ENCODE peak calls at places on chromosome 3, in four cellular contexts. C is GM10248, V is breast epithelium, M is cardiac muscle cell. W is an unnamed sample.

GRCh38 chr3:72962317-72962716 is 34.3 kb upstream of the PPP4R2 start:
- DNase-seq in C (no peak), M (no peak), V (no peak), W (no peak)

GRCh38 chr3:43870110-43870509 is 179.4 kb downstream of the ABHD5 start:
- DNase-seq in M (peak), C (no peak), V (no peak), W (no peak)

GRCh38 chr3:108603689-108604088 is 14.2 kb downstream of the DZIP3 start:
- DNase-seq in V (no peak), C (no peak), M (peak), W (no peak)

GRCh38 chr3:192514754-192515660 is 212.3 kb downstream of the FGF12 start:
- DNase-seq in M (peak), V (no peak), C (no peak), W (no peak)

GRCh38 chr3:149534671-149535394 is 60.3 kb downstream of the TM4SF4 start:
- DNase-seq in V (peak), M (peak), C (no peak), W (no peak)

GRCh38 chr3:63193647-63194046 is 84.5 kb upstream of the SYNPR start:
- DNase-seq in M (peak), C (no peak), V (no peak), W (no peak)

GRCh38 chr3:189490337-189490736 is 140.9 kb upstream of the TP63 start:
- DNase-seq in V (no peak), C (no peak), M (no peak), W (no peak)

GRCh38 chr3:172595648-172596393 is 72.6 kb upstream of the TNFSF10 start:
- DNase-seq in C (peak), V (no peak), M (peak), W (peak)

GRCh38 chr3:13713396-13713795 is 164.5 kb downstream of the FBLN2 start:
- DNase-seq in M (no peak), C (no peak), V (peak), W (no peak)

GRCh38 chr3:124431585-124431984 is 298.7 kb upstream of the UMPS start:
- DNase-seq in M (no peak), C (no peak), V (no peak), W (no peak)

GRCh38 chr3:166013073-166013679 is 176.0 kb upstream of the BCHE start:
- DNase-seq in V (no peak), C (no peak), M (peak), W (peak)

GRCh38 chr3:189222927-189223706 is 51.3 kb downstream of the TPRG1 start:
- DNase-seq in V (no peak), C (no peak), M (no peak), W (no peak)

GRCh38 chr3:47194994-47195393 is 31.1 kb upstream of the SETD2 start:
- DNase-seq in C (no peak), V (no peak), M (no peak), W (no peak)

GRCh38 chr3:132034486-132035464 is at the start of gene CPNE4:
- DNase-seq in V (peak), C (peak), M (peak), W (peak)

GRCh38 chr3:146181181-146181580 is 20.2 kb upstream of the PLOD2 start:
- DNase-seq in C (no peak), V (no peak), M (no peak), W (no peak)

GRCh38 chr3:13621381-13622221 is 72.7 kb downstream of the FBLN2 start:
- DNase-seq in V (no peak), C (no peak), M (no peak), W (no peak)

GRCh38 chr3:7669641-7670040 is 808.7 kb downstream of the GRM7 start:
- DNase-seq in C (no peak), V (no peak), M (no peak), W (no peak)

GRCh38 chr3:190532626-190533155 is 18.8 kb downstream of the IL1RAP start:
- DNase-seq in V (no peak), M (no peak), C (no peak), W (no peak)

GRCh38 chr3:133377396-133377795 is 22.5 kb upstream of the BFSP2 start:
- DNase-seq in V (no peak), C (no peak), M (peak), W (peak)
- TF ChIP-seq CTCF in V (peak), C (no peak), M (peak), W (peak)

DNA sequence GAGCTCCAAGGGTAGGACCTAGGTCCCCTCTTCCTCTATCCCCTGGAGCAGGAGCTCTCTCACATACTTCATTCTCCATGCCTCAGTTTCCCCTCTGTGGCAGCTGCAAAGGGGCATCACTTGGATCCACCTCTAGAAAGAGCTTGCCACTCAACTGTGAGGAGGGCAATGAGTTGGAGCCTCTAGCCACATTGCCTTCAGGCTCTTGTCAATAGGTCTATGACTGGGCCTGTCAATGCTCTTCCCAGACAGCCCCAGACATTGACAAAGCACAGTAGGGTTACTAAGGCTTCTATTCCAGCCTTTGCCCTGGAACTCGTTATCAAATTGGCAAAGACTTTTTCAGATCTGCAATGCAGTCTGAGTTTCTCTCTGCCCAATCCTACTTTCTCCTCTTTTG is 4.4 kb upstream of the VIPR1 start:
- DNase-seq in V (no peak), M (no peak), C (no peak), W (no peak)
- TF ChIP-seq CTCF in V (no peak), M (no peak), C (no peak), W (no peak)

GRCh38 chr3:70776081-70776480 is 463.6 kb upstream of the MDFIC2 start:
- DNase-seq in M (no peak), C (no peak), V (no peak), W (no peak)

GRCh38 chr3:70775257-70775656 is 462.8 kb upstream of the MDFIC2 start:
- DNase-seq in V (no peak), C (no peak), M (no peak), W (no peak)

GRCh38 chr3:70774641-70775040 is 462.2 kb upstream of the MDFIC2 start:
- DNase-seq in V (no peak), C (no peak), M (no peak), W (no peak)

GRCh38 chr3:70771426-70772147 is 459.1 kb upstream of the MDFIC2 start:
- DNase-seq in M (no peak), V (no peak), C (no peak), W (no peak)
- TF ChIP-seq CTCF in M (no peak), V (no peak), C (no peak), W (no peak)

GRCh38 chr3:153906366-153906765 is 214.8 kb upstream of the ARHGEF26 start:
- DNase-seq in C (no peak), M (no peak), V (no peak), W (no peak)

GRCh38 chr3:153901991-153902390 is 219.2 kb upstream of the ARHGEF26 start:
- DNase-seq in C (no peak), M (no peak), V (no peak), W (no peak)

GRCh38 chr3:153901152-153901551 is 220.0 kb upstream of the ARHGEF26 start:
- DNase-seq in C (no peak), V (no peak), M (no peak), W (no peak)

GRCh38 chr3:153897842-153898241 is 223.3 kb upstream of the ARHGEF26 start:
- DNase-seq in V (no peak), C (no peak), M (no peak), W (no peak)

DNA sequence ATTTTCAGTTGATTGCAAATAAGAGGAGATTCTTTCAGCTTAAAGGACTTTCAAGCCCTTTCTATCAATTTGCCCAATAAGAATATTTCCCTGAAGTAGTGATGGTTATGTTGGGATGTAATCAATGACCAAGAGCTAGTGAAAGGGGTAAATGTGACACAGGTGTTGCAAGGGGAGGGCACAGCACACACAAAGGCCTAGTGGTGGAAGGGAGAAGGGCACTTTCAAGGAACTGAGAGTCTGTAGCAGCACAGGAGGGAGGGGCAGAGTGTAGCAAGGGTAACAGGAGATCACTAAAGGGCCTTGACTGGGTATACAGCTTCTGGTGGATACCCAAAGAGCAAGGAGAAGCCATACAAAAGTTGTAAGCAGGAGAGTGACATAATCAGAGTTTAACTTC is 217.8 kb upstream of the ARHGEF26 start:
- DNase-seq in C (no peak), M (no peak), V (no peak), W (no peak)
- TF ChIP-seq CTCF in C (no peak), M (no peak), V (no peak), W (no peak)

GRCh38 chr3:160686955-160687535 is 10.1 kb downstream of the ARL14 start:
- DNase-seq in C (peak), V (no peak), M (peak), W (peak)
- TF ChIP-seq CTCF in C (peak), V (peak), M (peak), W (peak)

GRCh38 chr3:53114412-53115074 is 15.7 kb downstream of the RFT1 start:
- DNase-seq in M (no peak), V (no peak), C (no peak), W (no peak)
- TF ChIP-seq CTCF in M (no peak), V (no peak), C (no peak), W (no peak)

DNA sequence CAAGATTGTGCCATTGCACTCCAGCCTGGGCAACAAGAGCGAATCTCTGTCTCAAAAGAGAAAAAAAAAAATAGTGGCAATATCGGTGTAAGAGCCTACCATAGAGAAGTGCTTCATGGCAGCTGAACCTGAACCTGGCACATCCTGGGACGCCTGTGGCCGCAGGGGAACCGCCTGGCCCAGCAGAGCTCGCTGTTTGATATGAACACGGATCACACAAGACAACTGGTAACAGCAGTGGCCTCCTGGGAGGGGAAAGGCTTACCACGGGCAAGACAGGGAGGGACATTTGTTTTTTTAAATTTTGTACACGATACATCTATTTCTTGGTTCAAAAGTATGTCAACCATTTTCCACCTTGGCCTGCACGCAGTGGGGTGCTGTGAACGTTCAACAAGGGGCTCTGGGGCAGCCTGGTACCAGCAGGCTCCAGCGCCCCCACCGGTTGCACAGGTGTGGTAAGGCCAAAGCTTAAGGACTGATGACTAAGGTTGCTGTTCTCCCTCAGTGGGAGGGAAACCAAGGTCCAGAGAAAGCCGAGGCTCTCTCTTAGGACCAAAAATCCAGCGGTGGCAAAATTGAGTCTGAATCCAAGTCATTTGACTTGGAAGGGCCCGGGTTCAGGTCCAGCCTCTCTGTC is 21.7 kb upstream of the EPHB3 start:
- DNase-seq in V (no peak), C (no peak), M (no peak), W (no peak)
- TF ChIP-seq CTCF in V (no peak), C (no peak), M (no peak), W (no peak)

GRCh38 chr3:98705694-98706093 is 57.4 kb upstream of the ST3GAL6 start:
- DNase-seq in M (no peak), C (no peak), V (no peak), W (no peak)
- TF ChIP-seq CTCF in M (peak), C (no peak), V (no peak), W (no peak)